ENCODE peak calls at places on chromosomes 1 and 21, in four cellular contexts. One of them, this sample, is unnamed. For H3K4me1, the result is how much of the 10 kb centered on the place peaks cover.

GRCh38 chr1:15261155-15262002 is 14.4 kb downstream of the FHAD1 start:
- DNase-seq in K562: no peak
- DNase-seq in astrocyte: no peak
- DNase-seq in CD8-positive, alpha-beta memory T cell: no peak
- DNase-seq in this sample: no peak

GRCh38 chr21:17105972-17106371 is 406.9 kb upstream of the CXADR start:
- DNase-seq in K562: no peak
- DNase-seq in astrocyte: no peak
- DNase-seq in CD8-positive, alpha-beta memory T cell: no peak
- DNase-seq in this sample: no peak

GRCh38 chr1:30659702-30660101 is 63.7 kb downstream of the MATN1 start:
- DNase-seq in astrocyte: no peak
- DNase-seq in CD8-positive, alpha-beta memory T cell: no peak
- DNase-seq in K562: no peak
- DNase-seq in this sample: no peak

GRCh38 chr1:54979327-54979891 is 1.0 kb upstream of the TMEM61 start:
- DNase-seq in CD8-positive, alpha-beta memory T cell: no peak
- DNase-seq in astrocyte: no peak
- DNase-seq in K562: no peak
- DNase-seq in this sample: no peak

GRCh38 chr21:34611528-34611927 is 3.4 kb downstream of the RCAN1 start:
- DNase-seq in astrocyte: no peak
- DNase-seq in CD8-positive, alpha-beta memory T cell: no peak
- DNase-seq in K562: no peak
- DNase-seq in this sample: no peak

GRCh38 chr1:210373878-210374599 is 45.3 kb downstream of the HHAT start:
- DNase-seq in astrocyte: peak
- DNase-seq in CD8-positive, alpha-beta memory T cell: no peak
- DNase-seq in K562: peak
- DNase-seq in this sample: peak

GRCh38 chr1:113320272-113320671 is 70.0 kb upstream of the MAGI3 start:
- DNase-seq in K562: no peak
- DNase-seq in CD8-positive, alpha-beta memory T cell: no peak
- DNase-seq in astrocyte: no peak
- DNase-seq in this sample: no peak

GRCh38 chr1:41365772-41366427 is 4.7 kb downstream of the FOXO6 start:
- DNase-seq in K562: no peak
- DNase-seq in astrocyte: no peak
- DNase-seq in CD8-positive, alpha-beta memory T cell: peak
- DNase-seq in this sample: no peak

GRCh38 chr1:30315185-30315960 is 408.0 kb downstream of the MATN1 start:
- DNase-seq in K562: no peak
- DNase-seq in CD8-positive, alpha-beta memory T cell: no peak
- DNase-seq in astrocyte: no peak
- DNase-seq in this sample: no peak

GRCh38 chr1:42290130-42290529 is 44.9 kb downstream of the FOXJ3 start:
- DNase-seq in K562: no peak
- DNase-seq in astrocyte: peak
- DNase-seq in CD8-positive, alpha-beta memory T cell: no peak
- DNase-seq in this sample: no peak

GRCh38 chr1:175511496-175511895 is 231.9 kb downstream of the TNR start:
- DNase-seq in K562: no peak
- DNase-seq in astrocyte: peak
- DNase-seq in CD8-positive, alpha-beta memory T cell: no peak
- DNase-seq in this sample: no peak

GRCh38 chr1:206757524-206758266 is 12.9 kb upstream of the IL19 start:
- DNase-seq in astrocyte: no peak
- DNase-seq in CD8-positive, alpha-beta memory T cell: peak
- DNase-seq in K562: no peak
- DNase-seq in this sample: peak

GRCh38 chr1:55622071-55622470 is 406.9 kb upstream of the USP24 start:
- DNase-seq in K562: no peak
- DNase-seq in CD8-positive, alpha-beta memory T cell: no peak
- DNase-seq in astrocyte: no peak
- DNase-seq in this sample: no peak

GRCh38 chr1:23123528-23123927 is 45.1 kb downstream of the LUZP1 start:
- DNase-seq in K562: no peak
- DNase-seq in astrocyte: no peak
- DNase-seq in CD8-positive, alpha-beta memory T cell: no peak
- DNase-seq in this sample: no peak

GRCh38 chr1:23120383-23120782 is 48.3 kb downstream of the LUZP1 start:
- DNase-seq in CD8-positive, alpha-beta memory T cell: no peak
- DNase-seq in K562: no peak
- DNase-seq in astrocyte: no peak
- DNase-seq in this sample: no peak

GRCh38 chr1:23124259-23125026 is 44.2 kb downstream of the LUZP1 start:
- DNase-seq in K562: no peak
- DNase-seq in CD8-positive, alpha-beta memory T cell: no peak
- DNase-seq in astrocyte: no peak
- DNase-seq in this sample: no peak

GRCh38 chr1:23122796-23123195 is 45.9 kb downstream of the LUZP1 start:
- DNase-seq in astrocyte: no peak
- DNase-seq in CD8-positive, alpha-beta memory T cell: no peak
- DNase-seq in K562: no peak
- DNase-seq in this sample: no peak

GRCh38 chr1:23122023-23122738 is 46.5 kb downstream of the LUZP1 start:
- DNase-seq in CD8-positive, alpha-beta memory T cell: no peak
- DNase-seq in astrocyte: peak
- DNase-seq in K562: no peak
- DNase-seq in this sample: no peak
- H3K4me3 ChIP-seq in CD8-positive, alpha-beta memory T cell: no peak
- H3K4me3 ChIP-seq in astrocyte: no peak
- H3K4me3 ChIP-seq in K562: no peak
- H3K4me3 ChIP-seq in this sample: no peak

DNA sequence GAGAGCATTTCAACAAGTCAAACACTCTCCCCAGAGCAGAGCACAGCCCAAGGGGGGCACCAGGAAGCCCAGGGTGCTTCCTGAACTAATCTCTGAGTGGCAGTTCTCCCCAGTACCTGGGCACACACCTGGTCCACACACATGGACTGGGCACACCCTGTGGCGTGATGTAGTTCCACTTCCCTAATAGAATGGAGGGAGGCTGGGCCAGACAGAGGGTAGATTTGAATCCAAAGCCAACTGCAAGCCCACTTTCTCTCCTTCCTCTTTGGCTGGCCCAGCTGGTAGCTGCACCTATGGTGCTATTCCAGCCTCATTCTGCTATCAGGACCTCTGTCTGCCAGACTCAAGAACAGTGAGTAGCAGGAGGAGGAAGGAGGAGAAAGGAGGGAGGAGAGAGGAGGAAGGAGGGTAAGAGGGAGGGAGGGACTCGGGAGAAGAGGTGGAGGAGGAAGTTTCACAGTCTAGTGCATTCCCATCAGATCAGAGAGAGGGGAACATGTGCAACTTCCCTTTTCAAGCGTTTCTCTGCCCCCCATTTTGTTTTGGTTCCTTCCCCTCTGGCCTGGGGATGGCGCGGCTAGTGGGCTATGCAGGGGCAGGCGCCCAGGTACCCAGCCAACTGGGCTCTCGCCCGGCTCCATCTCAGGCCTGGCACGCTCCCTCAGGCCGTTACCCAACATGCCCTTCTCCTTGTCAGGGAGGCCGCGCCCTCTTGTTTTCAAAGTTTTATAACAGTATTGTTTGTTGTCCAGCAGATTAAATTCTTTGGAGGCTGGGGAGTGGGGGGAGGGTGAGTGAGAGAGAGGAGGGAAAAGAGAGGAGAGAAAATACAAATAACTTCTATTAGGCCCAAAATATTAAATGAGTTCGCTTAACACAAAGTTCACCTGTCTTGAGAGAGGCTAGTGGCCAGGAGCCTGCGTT is 55.8 kb downstream of the CD46 start:
- DNase-seq in K562: peak
- DNase-seq in CD8-positive, alpha-beta memory T cell: no peak
- DNase-seq in astrocyte: no peak
- DNase-seq in this sample: no peak
- H3K27ac ChIP-seq in K562: peak
- H3K27ac ChIP-seq in CD8-positive, alpha-beta memory T cell: peak
- H3K27ac ChIP-seq in astrocyte: no peak
- H3K27ac ChIP-seq in this sample: peak

DNA sequence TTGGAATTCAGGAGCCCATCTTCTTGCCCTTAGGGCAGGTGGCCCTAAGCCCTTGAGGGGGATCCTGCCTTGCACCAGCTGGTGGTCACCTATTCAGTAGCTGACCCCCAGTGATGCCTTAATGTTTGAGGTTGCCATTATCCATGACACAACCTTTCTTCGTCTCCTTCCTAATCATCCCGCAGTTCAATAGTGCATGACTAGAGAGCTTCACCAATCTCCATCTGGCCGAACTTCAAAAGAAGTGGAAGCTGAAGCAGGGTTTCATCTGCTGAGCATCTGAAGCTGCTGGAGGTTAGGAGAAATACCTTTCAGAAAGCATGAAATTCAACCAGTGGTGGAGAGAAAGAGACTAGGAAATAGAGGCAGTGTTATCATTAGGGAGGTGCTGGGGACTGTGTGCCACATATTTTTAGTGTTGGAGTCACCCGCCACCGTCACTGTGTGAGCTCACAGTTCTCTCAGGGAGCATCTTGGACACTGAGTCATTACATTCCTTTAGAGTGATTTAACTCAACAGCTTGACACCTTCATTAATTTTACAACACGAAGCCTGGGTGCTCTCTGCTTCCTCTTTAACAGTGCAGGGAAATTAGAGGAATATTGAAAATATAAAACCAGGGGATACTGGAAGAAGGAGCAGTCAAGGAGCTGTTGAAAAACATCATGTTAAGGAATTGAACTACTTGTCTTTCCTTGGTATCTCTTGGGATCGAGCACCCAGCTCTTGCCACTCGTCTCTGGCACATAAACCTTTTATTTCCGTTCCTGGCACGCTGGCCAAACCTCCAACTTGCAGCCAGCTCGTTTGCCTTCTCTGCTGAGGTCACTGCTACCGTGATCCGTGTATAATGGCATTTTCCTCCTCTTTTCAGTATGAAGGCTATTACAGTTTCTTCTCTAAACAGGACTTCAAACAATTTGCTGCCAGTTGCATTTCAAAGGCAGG is 53.6 kb downstream of the PEX14 start:
- DNase-seq in CD8-positive, alpha-beta memory T cell: no peak
- DNase-seq in K562: no peak
- DNase-seq in astrocyte: peak
- DNase-seq in this sample: no peak
- H3K4me1 ChIP-seq in CD8-positive, alpha-beta memory T cell: under half
- H3K4me1 ChIP-seq in K562: under half
- H3K4me1 ChIP-seq in astrocyte: under half
- H3K4me1 ChIP-seq in this sample: under half

GRCh38 chr1:216917039-216917438 is 193.8 kb upstream of the ESRRG start:
- DNase-seq in astrocyte: no peak
- DNase-seq in CD8-positive, alpha-beta memory T cell: no peak
- DNase-seq in K562: no peak
- DNase-seq in this sample: no peak

GRCh38 chr1:216919033-216919970 is 196.1 kb upstream of the ESRRG start:
- DNase-seq in CD8-positive, alpha-beta memory T cell: no peak
- DNase-seq in astrocyte: no peak
- DNase-seq in K562: no peak
- DNase-seq in this sample: no peak

GRCh38 chr1:216910081-216910840 is 187.0 kb upstream of the ESRRG start:
- DNase-seq in K562: no peak
- DNase-seq in CD8-positive, alpha-beta memory T cell: no peak
- DNase-seq in astrocyte: peak
- DNase-seq in this sample: no peak

GRCh38 chr1:216913966-216914365 is 190.7 kb upstream of the ESRRG start:
- DNase-seq in K562: no peak
- DNase-seq in CD8-positive, alpha-beta memory T cell: no peak
- DNase-seq in astrocyte: no peak
- DNase-seq in this sample: no peak

GRCh38 chr1:216914974-216915373 is 191.7 kb upstream of the ESRRG start:
- DNase-seq in astrocyte: no peak
- DNase-seq in K562: no peak
- DNase-seq in CD8-positive, alpha-beta memory T cell: no peak
- DNase-seq in this sample: no peak
- H3K4me3 ChIP-seq in astrocyte: no peak
- H3K4me3 ChIP-seq in K562: no peak
- H3K4me3 ChIP-seq in CD8-positive, alpha-beta memory T cell: no peak
- H3K4me3 ChIP-seq in this sample: no peak

DNA sequence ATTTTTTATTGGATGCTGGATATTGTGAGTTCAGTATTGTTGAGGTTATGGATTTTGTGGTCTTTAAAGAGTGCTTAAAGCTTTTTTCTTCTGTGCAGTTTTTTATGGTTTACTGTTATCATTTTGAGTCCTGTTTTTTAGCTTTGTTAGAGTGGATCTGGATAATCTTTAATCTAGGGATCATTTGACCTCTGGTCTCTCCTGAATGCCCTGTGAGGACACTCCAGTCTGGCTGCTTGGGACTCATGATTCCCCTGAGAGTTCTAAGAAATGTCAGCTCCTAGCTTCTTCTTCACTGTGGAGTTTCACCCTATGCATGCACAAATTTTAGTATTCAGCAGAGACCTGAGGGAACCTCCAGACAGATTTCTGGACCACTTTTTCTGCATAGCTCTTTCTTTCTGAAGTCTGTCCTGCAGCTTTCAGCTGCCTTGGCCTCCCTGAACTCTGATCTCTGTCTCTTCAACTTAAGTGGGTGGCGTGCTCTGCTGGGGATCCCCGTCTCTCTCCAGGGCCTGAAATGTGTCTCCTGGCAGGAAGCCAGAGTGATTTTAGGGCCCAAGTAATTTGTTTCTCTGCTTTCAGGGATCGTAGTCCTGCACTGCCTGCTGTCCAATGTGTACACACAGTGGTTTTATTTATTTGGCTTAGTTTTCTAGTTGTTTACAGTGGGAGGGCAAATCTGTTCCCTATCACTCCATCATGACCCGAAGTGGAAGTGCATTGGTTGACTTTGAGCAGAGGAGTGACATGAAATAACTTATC is 14.7 kb downstream of the PEX14 start:
- DNase-seq in K562: no peak
- DNase-seq in CD8-positive, alpha-beta memory T cell: no peak
- DNase-seq in astrocyte: no peak
- DNase-seq in this sample: no peak
- H3K27ac ChIP-seq in K562: no peak
- H3K27ac ChIP-seq in CD8-positive, alpha-beta memory T cell: no peak
- H3K27ac ChIP-seq in astrocyte: no peak
- H3K27ac ChIP-seq in this sample: no peak

GRCh38 chr1:155209373-155209721 is 852 bp downstream of the MTX1 start:
- DNase-seq in K562: no peak
- DNase-seq in astrocyte: no peak
- DNase-seq in CD8-positive, alpha-beta memory T cell: no peak
- DNase-seq in this sample: no peak
- H3K4me1 ChIP-seq in K562: under half
- H3K4me1 ChIP-seq in astrocyte: under half
- H3K4me1 ChIP-seq in CD8-positive, alpha-beta memory T cell: under half
- H3K4me1 ChIP-seq in this sample: under half

GRCh38 chr1:8427986-8428385 is 110.1 kb downstream of the SLC45A1 start:
- DNase-seq in CD8-positive, alpha-beta memory T cell: no peak
- DNase-seq in K562: no peak
- DNase-seq in astrocyte: no peak
- DNase-seq in this sample: no peak
- H3K4me3 ChIP-seq in CD8-positive, alpha-beta memory T cell: no peak
- H3K4me3 ChIP-seq in K562: no peak
- H3K4me3 ChIP-seq in astrocyte: no peak
- H3K4me3 ChIP-seq in this sample: no peak